ENCODE peak calls at places on chromosomes 11 and 22, in ten cellular contexts. O is PC-9; K is adipocyte; E is activated naive CD8-positive, alpha-beta T cell treated with anti-CD3 and anti-CD28 coated beads, Interleukin-2, amount 10 ng/mL, durations not matched to agents 7 days and 5 days; L is NCI-H2227 treated with DMSO at 0.1 percent for 48 hours; X is A549; N is activated CD8-positive, alpha-beta memory T cell treated with anti-CD3 and anti-CD28 coated beads for 4 hours; I is left ventricle myocardium inferior; V is amniotic stem cell; B is HS-27A. Q is an unnamed sample.

GRCh38 chr11:6622261-6623171 is 3.3 kb upstream of the TPP1 start:
- DNase-seq in N (no peak), O (no peak), K (no peak), E (no peak), X (no peak), L (no peak), B (no peak), I (no peak), V (no peak), Q (no peak)

GRCh38 chr11:9146477-9146876 is 55.1 kb upstream of the SCUBE2 start:
- DNase-seq in K (no peak), L (no peak), E (no peak), I (no peak), B (no peak), V (no peak), X (no peak), N (no peak), O (no peak), Q (no peak)

GRCh38 chr11:103735497-103736032 is 300.9 kb upstream of the DDI1 start:
- DNase-seq in I (no peak), N (no peak), E (no peak), X (no peak), K (no peak), O (peak; percentile 23), L (no peak), B (no peak), V (no peak), Q (no peak)

GRCh38 chr22:35397095-35397904 is 2.6 kb upstream of the MCM5 start:
- DNase-seq in E (no peak), O (no peak), N (no peak), I (no peak), B (no peak), L (peak; percentile 20), X (no peak), K (no peak), V (no peak), Q (no peak)

GRCh38 chr11:9607511-9607899 is 34.0 kb downstream of the WEE1 start:
- DNase-seq in V (no peak), L (no peak), O (no peak), B (no peak), K (no peak), E (no peak), X (no peak), N (no peak), I (no peak), Q (no peak)

GRCh38 chr11:36399745-36400144 is 103.7 kb downstream of the PRR5L start:
- DNase-seq in V (no peak), I (no peak), X (no peak), E (no peak), K (no peak), L (no peak), N (no peak), B (no peak), O (no peak), Q (no peak)

GRCh38 chr11:65892661-65893317 is 2.3 kb downstream of the CCDC85B start:
- DNase-seq in I (no peak), K (no peak), O (no peak), N (no peak), L (no peak), E (peak; percentile 45), X (no peak), V (no peak), B (no peak), Q (no peak)

GRCh38 chr11:89612111-89612510 is 98.0 kb upstream of the TRIM77 start:
- DNase-seq in K (no peak), O (no peak), B (no peak), L (no peak), V (no peak), I (no peak), N (no peak), E (no peak), X (no peak), Q (no peak)

GRCh38 chr11:102683277-102683676 is 22.3 kb downstream of the MMP27 start:
- DNase-seq in E (no peak), O (no peak), K (no peak), B (no peak), I (no peak), N (no peak), V (no peak), X (no peak), L (no peak), Q (no peak)

GRCh38 chr11:19766206-19766605 is 53.6 kb downstream of the NAV2 start:
- DNase-seq in O (no peak), K (peak; percentile 20), B (no peak), E (no peak), N (no peak), X (no peak), I (no peak), L (no peak), V (no peak), Q (no peak)